ENCODE peak calls at places on chromosome 3, in seven cellular contexts. One of them, this sample, is unnamed.

GRCh38 chr3:134873789-134874188 is 78.7 kb downstream of the EPHB1 start:
- DNase-seq in NCI-H1930: no peak
- DNase-seq in omental fat pad: no peak
- DNase-seq in B cell: no peak
- DNase-seq in RWPE1: no peak
- DNase-seq in K562: no peak
- DNase-seq in T-helper 1 cell: no peak
- DNase-seq in this sample: no peak

GRCh38 chr3:79872483-79872882 is 104.7 kb upstream of the ROBO1 start:
- DNase-seq in K562: no peak
- DNase-seq in NCI-H1930: no peak
- DNase-seq in B cell: no peak
- DNase-seq in omental fat pad: no peak
- DNase-seq in T-helper 1 cell: no peak
- DNase-seq in RWPE1: no peak
- DNase-seq in this sample: no peak

GRCh38 chr3:69718832-69719231 is 20.4 kb upstream of the MITF start:
- DNase-seq in T-helper 1 cell: no peak
- DNase-seq in B cell: no peak
- DNase-seq in K562: no peak
- DNase-seq in omental fat pad: no peak
- DNase-seq in RWPE1: no peak
- DNase-seq in NCI-H1930: no peak
- DNase-seq in this sample: no peak

GRCh38 chr3:44234674-44235268 is 6.9 kb upstream of the TOPAZ1 start:
- DNase-seq in B cell: no peak
- DNase-seq in T-helper 1 cell: no peak
- DNase-seq in omental fat pad: no peak
- DNase-seq in K562: peak; percentile 35
- DNase-seq in NCI-H1930: no peak
- DNase-seq in RWPE1: no peak
- DNase-seq in this sample: no peak

GRCh38 chr3:77467702-77468407 is 428.0 kb downstream of the ROBO2 start:
- DNase-seq in K562: no peak
- DNase-seq in RWPE1: no peak
- DNase-seq in NCI-H1930: no peak
- DNase-seq in omental fat pad: no peak
- DNase-seq in B cell: no peak
- DNase-seq in T-helper 1 cell: no peak
- DNase-seq in this sample: no peak

GRCh38 chr3:64114651-64115050 is 91.4 kb upstream of the PSMD6 start:
- DNase-seq in RWPE1: no peak
- DNase-seq in K562: no peak
- DNase-seq in NCI-H1930: no peak
- DNase-seq in B cell: no peak
- DNase-seq in omental fat pad: no peak
- DNase-seq in T-helper 1 cell: no peak
- DNase-seq in this sample: no peak

GRCh38 chr3:50602675-50603191 is 8.8 kb downstream of the CISH start:
- DNase-seq in K562: peak; percentile 24
- DNase-seq in T-helper 1 cell: no peak
- DNase-seq in B cell: no peak
- DNase-seq in NCI-H1930: no peak
- DNase-seq in RWPE1: no peak
- DNase-seq in omental fat pad: no peak
- DNase-seq in this sample: no peak

GRCh38 chr3:123618076-123618703 is 33.3 kb upstream of the HACD2 start:
- DNase-seq in NCI-H1930: no peak
- DNase-seq in B cell: peak; percentile 14
- DNase-seq in RWPE1: no peak
- DNase-seq in omental fat pad: no peak
- DNase-seq in K562: no peak
- DNase-seq in T-helper 1 cell: no peak
- DNase-seq in this sample: no peak

GRCh38 chr3:9957214-9957613 is 5.0 kb upstream of the PRRT3 start:
- DNase-seq in K562: peak; percentile 38
- DNase-seq in NCI-H1930: no peak
- DNase-seq in omental fat pad: no peak
- DNase-seq in T-helper 1 cell: no peak
- DNase-seq in B cell: no peak
- DNase-seq in RWPE1: no peak
- DNase-seq in this sample: peak; percentile 50

GRCh38 chr3:36866358-36866757 is 78.5 kb downstream of the TRANK1 start:
- DNase-seq in T-helper 1 cell: no peak
- DNase-seq in NCI-H1930: no peak
- DNase-seq in RWPE1: peak; percentile 13
- DNase-seq in K562: no peak
- DNase-seq in omental fat pad: no peak
- DNase-seq in B cell: no peak
- DNase-seq in this sample: peak; percentile 50

GRCh38 chr3:30496496-30496966 is 109.9 kb upstream of the TGFBR2 start:
- DNase-seq in T-helper 1 cell: no peak
- DNase-seq in omental fat pad: no peak
- DNase-seq in RWPE1: no peak
- DNase-seq in K562: no peak
- DNase-seq in B cell: no peak
- DNase-seq in NCI-H1930: no peak
- DNase-seq in this sample: peak; percentile 80

GRCh38 chr3:165194477-165195135 is 1.6 kb downstream of the SLITRK3 start:
- DNase-seq in NCI-H1930: no peak
- DNase-seq in K562: no peak
- DNase-seq in B cell: no peak
- DNase-seq in omental fat pad: no peak
- DNase-seq in T-helper 1 cell: no peak
- DNase-seq in RWPE1: no peak
- DNase-seq in this sample: no peak

GRCh38 chr3:115359507-115359906 is 212.4 kb upstream of the ZBTB20 start:
- DNase-seq in K562: no peak
- DNase-seq in T-helper 1 cell: no peak
- DNase-seq in NCI-H1930: no peak
- DNase-seq in B cell: no peak
- DNase-seq in omental fat pad: no peak
- DNase-seq in RWPE1: no peak
- DNase-seq in this sample: peak; percentile 32

GRCh38 chr3:158102219-158102612 is 4.0 kb downstream of the SHOX2 start:
- DNase-seq in NCI-H1930: no peak
- DNase-seq in B cell: no peak
- DNase-seq in T-helper 1 cell: no peak
- DNase-seq in RWPE1: no peak
- DNase-seq in K562: no peak
- DNase-seq in omental fat pad: no peak
- DNase-seq in this sample: no peak

GRCh38 chr3:100776736-100777135 is 67.4 kb downstream of the TFG start:
- DNase-seq in K562: peak; percentile 9
- DNase-seq in NCI-H1930: no peak
- DNase-seq in omental fat pad: no peak
- DNase-seq in T-helper 1 cell: no peak
- DNase-seq in B cell: no peak
- DNase-seq in RWPE1: no peak
- DNase-seq in this sample: no peak

GRCh38 chr3:118425272-118425837 is 609.3 kb downstream of the IGSF11 start:
- DNase-seq in RWPE1: no peak
- DNase-seq in K562: no peak
- DNase-seq in B cell: no peak
- DNase-seq in NCI-H1930: no peak
- DNase-seq in omental fat pad: no peak
- DNase-seq in T-helper 1 cell: no peak
- DNase-seq in this sample: no peak

GRCh38 chr3:25372167-25372566 is 55.9 kb upstream of the RARB start:
- DNase-seq in K562: no peak
- DNase-seq in omental fat pad: no peak
- DNase-seq in RWPE1: no peak
- DNase-seq in B cell: no peak
- DNase-seq in T-helper 1 cell: no peak
- DNase-seq in NCI-H1930: no peak
- DNase-seq in this sample: peak; percentile 39

GRCh38 chr3:32392530-32393302 is 1.1 kb downstream of the CMTM7 start:
- DNase-seq in B cell: no peak
- DNase-seq in NCI-H1930: no peak
- DNase-seq in omental fat pad: peak; percentile 37
- DNase-seq in RWPE1: no peak
- DNase-seq in K562: no peak
- DNase-seq in T-helper 1 cell: no peak
- DNase-seq in this sample: peak; percentile 74

GRCh38 chr3:167732313-167733065 is 2.2 kb downstream of the PDCD10 start:
- DNase-seq in K562: peak; percentile 58
- DNase-seq in NCI-H1930: no peak
- DNase-seq in RWPE1: no peak
- DNase-seq in omental fat pad: no peak
- DNase-seq in T-helper 1 cell: no peak
- DNase-seq in B cell: no peak
- DNase-seq in this sample: no peak

GRCh38 chr3:150495149-150495548 is 51.1 kb downstream of the SERP1 start:
- DNase-seq in T-helper 1 cell: no peak
- DNase-seq in NCI-H1930: no peak
- DNase-seq in B cell: peak; percentile 6
- DNase-seq in RWPE1: no peak
- DNase-seq in omental fat pad: no peak
- DNase-seq in K562: peak; percentile 57
- DNase-seq in this sample: no peak

GRCh38 chr3:141412087-141412935 is 44.0 kb downstream of the ZBTB38 start:
- DNase-seq in RWPE1: peak; percentile 42
- DNase-seq in NCI-H1930: no peak
- DNase-seq in K562: peak; percentile 33
- DNase-seq in T-helper 1 cell: peak; percentile 39
- DNase-seq in omental fat pad: no peak
- DNase-seq in B cell: peak; percentile 72
- DNase-seq in this sample: peak; percentile 62

GRCh38 chr3:107247116-107247515 is 130.1 kb upstream of the CCDC54 start:
- DNase-seq in K562: no peak
- DNase-seq in NCI-H1930: no peak
- DNase-seq in omental fat pad: no peak
- DNase-seq in RWPE1: no peak
- DNase-seq in T-helper 1 cell: no peak
- DNase-seq in B cell: no peak
- DNase-seq in this sample: no peak

GRCh38 chr3:25463850-25464418 is 35.9 kb downstream of the RARB start:
- DNase-seq in K562: no peak
- DNase-seq in T-helper 1 cell: no peak
- DNase-seq in omental fat pad: no peak
- DNase-seq in B cell: no peak
- DNase-seq in NCI-H1930: no peak
- DNase-seq in RWPE1: no peak
- DNase-seq in this sample: no peak

GRCh38 chr3:77329161-77329560 is 289.3 kb downstream of the ROBO2 start:
- DNase-seq in B cell: no peak
- DNase-seq in K562: no peak
- DNase-seq in RWPE1: no peak
- DNase-seq in NCI-H1930: no peak
- DNase-seq in omental fat pad: no peak
- DNase-seq in T-helper 1 cell: no peak
- DNase-seq in this sample: no peak

GRCh38 chr3:194404365-194405140 is 5.5 kb upstream of the GP5 start:
- DNase-seq in NCI-H1930: peak; percentile 11
- DNase-seq in K562: peak; percentile 73
- DNase-seq in RWPE1: peak; percentile 18
- DNase-seq in omental fat pad: no peak
- DNase-seq in B cell: peak; percentile 65
- DNase-seq in T-helper 1 cell: no peak
- DNase-seq in this sample: peak; percentile 58

GRCh38 chr3:136142592-136142991 is 53.5 kb downstream of the MSL2 start:
- DNase-seq in B cell: no peak
- DNase-seq in T-helper 1 cell: no peak
- DNase-seq in K562: no peak
- DNase-seq in omental fat pad: no peak
- DNase-seq in NCI-H1930: no peak
- DNase-seq in RWPE1: peak; percentile 83
- DNase-seq in this sample: peak; percentile 85

GRCh38 chr3:61629442-61629841 is 68.1 kb downstream of the PTPRG start:
- DNase-seq in K562: no peak
- DNase-seq in T-helper 1 cell: no peak
- DNase-seq in B cell: no peak
- DNase-seq in NCI-H1930: no peak
- DNase-seq in RWPE1: no peak
- DNase-seq in omental fat pad: no peak
- DNase-seq in this sample: no peak

GRCh38 chr3:49903451-49904424 is at the start of gene MST1R:
- DNase-seq in RWPE1: peak; percentile 85
- DNase-seq in omental fat pad: peak; percentile 33
- DNase-seq in NCI-H1930: no peak
- DNase-seq in B cell: peak; percentile 91
- DNase-seq in K562: peak; percentile 93
- DNase-seq in T-helper 1 cell: peak; percentile 77
- DNase-seq in this sample: peak; percentile 44

This sample was measured in RPMI7951.